ENCODE peak calls at places on chromosomes 11 and 22, in six cellular contexts. M, X, T, E, S and O are unnamed samples. For H3K4me1, the result is how much of the 10 kb centered on the place peaks cover.

GRCh38 chr22:39994046-39994565 is 648 bp upstream of the FAM83F start:
- ATAC-seq in S (no peak), E (no peak), M (no peak), T (no peak), X (peak), O (no peak)

GRCh38 chr11:92330114-92330513 is 105.5 kb downstream of the FAT3 start:
- ATAC-seq in S (no peak), M (no peak), X (no peak), T (no peak), E (peak), O (no peak)

GRCh38 chr22:43520632-43521039 is 108.8 kb downstream of the MPPED1 start:
- ATAC-seq in X (no peak), S (no peak), M (no peak), E (no peak), T (peak), O (no peak)

GRCh38 chr11:36463781-36464180 is 46.3 kb downstream of the TRAF6 start:
- ATAC-seq in M (no peak), T (no peak), E (no peak), S (no peak), X (no peak), O (no peak)

GRCh38 chr11:124297921-124298320 is 15.8 kb downstream of the OR8D1 start:
- ATAC-seq in X (no peak), S (no peak), T (no peak), M (no peak), E (no peak), O (no peak)

GRCh38 chr11:86681039-86681745 is 8.8 kb upstream of the ME3 start:
- ATAC-seq in T (no peak), M (no peak), X (no peak), E (no peak), S (no peak), O (no peak)

GRCh38 chr11:17475666-17476316 is 854 bp downstream of the ABCC8 start:
- ATAC-seq in E (no peak), M (no peak), X (no peak), S (no peak), T (no peak), O (no peak)

GRCh38 chr11:65868076-65868667 is 4.4 kb downstream of the EFEMP2 start:
- ATAC-seq in S (no peak), M (no peak), X (peak), E (no peak), T (peak), O (no peak)

GRCh38 chr11:85394288-85394687 is 232.9 kb downstream of the DLG2 start:
- ATAC-seq in T (no peak), E (no peak), M (no peak), S (no peak), X (no peak), O (no peak)

GRCh38 chr11:69311767-69312385 is 17.9 kb downstream of the MYEOV start:
- ATAC-seq in X (no peak), S (no peak), T (peak), E (no peak), M (no peak), O (no peak)

GRCh38 chr11:103806130-103806900 is 230.1 kb upstream of the DDI1 start:
- ATAC-seq in T (no peak), X (no peak), S (peak), M (no peak), E (no peak), O (no peak)

GRCh38 chr11:27626938-27627586 is 73.2 kb downstream of the BDNF start:
- ATAC-seq in M (no peak), T (peak), S (no peak), X (no peak), E (no peak), O (no peak)

GRCh38 chr11:65870706-65871681 is 1.6 kb downstream of the EFEMP2 start:
- ATAC-seq in S (no peak), E (peak), T (peak), M (peak), X (no peak), O (no peak)

GRCh38 chr22:46131151-46131587 is 19.2 kb upstream of the PPARA start:
- ATAC-seq in M (peak), T (no peak), X (peak), S (no peak), E (no peak), O (no peak)

GRCh38 chr22:36829370-36830002 is 12.7 kb upstream of the PVALB start:
- ATAC-seq in S (no peak), T (no peak), M (no peak), X (no peak), E (peak), O (no peak)

GRCh38 chr11:132361011-132361550 is 990.7 kb downstream of the NTM start:
- ATAC-seq in E (no peak), X (no peak), M (no peak), T (no peak), S (no peak), O (no peak)

GRCh38 chr11:105867742-105868141 is 154.3 kb downstream of the MSANTD4 start:
- ATAC-seq in X (no peak), E (no peak), M (no peak), S (no peak), T (no peak), O (no peak)

GRCh38 chr11:85787809-85788805 is 22.8 kb downstream of the SYTL2 start:
- ATAC-seq in X (no peak), T (peak), S (no peak), M (peak), E (peak), O (no peak)

GRCh38 chr11:35146074-35146521 is 7.1 kb downstream of the CD44 start:
- ATAC-seq in E (no peak), S (no peak), T (peak), X (no peak), M (no peak), O (no peak)

GRCh38 chr11:35148163-35148562 is 9.2 kb downstream of the CD44 start:
- ATAC-seq in S (no peak), T (no peak), E (no peak), M (no peak), X (no peak), O (no peak)

GRCh38 chr11:35146711-35147110 is 7.7 kb downstream of the CD44 start:
- ATAC-seq in X (no peak), E (no peak), S (no peak), T (no peak), M (no peak), O (no peak)

GRCh38 chr11:35145249-35145648 is 6.3 kb downstream of the CD44 start:
- ATAC-seq in M (peak), X (no peak), E (no peak), S (no peak), T (peak), O (no peak)

DNA sequence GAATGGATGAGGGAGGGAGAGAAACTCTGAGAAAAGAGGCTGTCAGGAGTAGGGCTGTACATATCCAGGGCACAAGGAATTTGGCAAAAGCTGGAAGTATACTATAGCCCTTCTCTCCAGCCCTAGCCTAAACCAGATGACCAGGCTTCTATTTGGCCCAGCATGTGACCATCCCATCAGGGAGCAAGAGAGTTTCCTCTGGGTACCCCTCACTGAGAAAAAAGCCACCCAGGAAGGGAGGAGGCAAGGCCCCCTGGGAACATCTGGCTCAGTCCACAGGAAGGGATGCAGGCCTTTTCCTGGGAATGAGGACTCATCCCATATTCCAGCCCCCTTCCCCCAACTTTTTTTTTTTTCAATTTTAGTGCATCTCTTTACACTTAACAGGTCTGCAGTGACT is 8.3 kb downstream of the CD44 start:
- ATAC-seq in T (no peak), X (no peak), E (no peak), M (no peak), S (no peak), O (no peak)
- H3K4me1 ChIP-seq in T (under half), X (under half), E (half or more), M (under half), S (half or more), O (under half)

GRCh38 chr11:64240467-64241174 is at the start of gene FKBP2:
- ATAC-seq in S (peak), M (peak), T (peak), E (peak), X (peak), O (peak)
- TF ChIP-seq EP300 in S (peak), M (no peak), T (no peak), E (no peak), X (peak), O (no peak)

GRCh38 chr22:19121631-19122142 is 525 bp downstream of the DGCR2 start:
- ATAC-seq in X (peak), S (peak), E (peak), M (peak), T (peak), O (peak)

GRCh38 chr22:19123936-19124335 is 1.7 kb upstream of the DGCR2 start:
- ATAC-seq in E (no peak), S (no peak), T (no peak), M (no peak), X (no peak), O (no peak)

GRCh38 chr22:19124377-19124776 is 2.2 kb upstream of the DGCR2 start:
- ATAC-seq in E (no peak), T (no peak), S (no peak), X (no peak), M (no peak), O (no peak)

GRCh38 chr22:19122143-19122751 is at the start of gene DGCR2:
- ATAC-seq in E (peak), X (peak), S (peak), M (peak), T (peak), O (peak)

DNA sequence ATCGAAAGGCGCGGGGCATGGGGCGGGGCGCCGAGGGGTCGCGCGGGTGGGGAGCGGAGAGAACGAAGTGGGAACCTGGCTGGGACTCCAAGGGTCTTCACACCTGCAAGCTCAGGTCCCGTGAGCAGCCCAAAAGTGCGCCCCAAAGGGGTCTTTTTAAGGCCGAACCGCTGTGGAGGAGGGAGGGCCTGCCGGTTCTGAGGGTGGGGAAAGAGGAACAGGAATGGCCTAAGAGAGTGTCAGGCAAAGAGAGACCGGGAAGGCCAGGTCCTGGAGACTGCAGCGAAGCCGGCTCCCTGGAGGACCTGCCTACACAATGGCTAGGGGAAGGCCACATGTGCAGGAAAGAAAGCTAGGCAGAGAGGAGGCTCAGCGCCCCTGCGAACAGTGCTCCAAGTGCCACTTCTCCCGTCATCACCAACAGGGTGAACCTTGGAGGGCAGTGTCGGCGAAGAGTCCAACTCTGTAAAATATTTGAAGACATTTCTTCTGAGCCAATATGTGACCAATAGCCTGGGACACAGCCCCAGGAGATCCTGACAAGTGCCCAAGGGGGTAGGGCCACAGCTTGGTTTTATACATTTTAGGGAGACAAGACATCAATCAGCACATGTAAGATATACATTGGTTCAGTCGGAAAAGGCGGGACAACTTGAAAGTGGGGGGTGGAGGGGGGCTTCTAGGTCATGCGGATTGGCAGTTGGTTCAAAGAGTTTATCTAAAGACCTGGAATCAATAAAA is 710 bp upstream of the DGCR2 start:
- ATAC-seq in E (peak), M (peak), X (peak), S (peak), T (peak), O (peak)
- TF ChIP-seq CTCF in E (no peak), M (no peak), X (no peak), S (no peak), T (no peak), O (no peak)

GRCh38 chr22:38981659-38982007 is 514 bp upstream of the APOBEC3B start:
- ATAC-seq in M (peak), S (peak), T (peak), E (peak), X (peak), O (peak)
- H3K4me1 ChIP-seq in M (under half), S (under half), T (under half), E (under half), X (under half), O (under half)